ENCODE peak calls at places on chromosomes 16 and 17, in five cellular contexts. C, U, S, Y and O are unnamed samples.

GRCh38 chr17:2150871-2151270 is 96.0 kb downstream of the HIC1 start:
- DNase-seq in C (no peak), U (peak; percentile 76), S (no peak), Y (no peak), O (no peak)

GRCh38 chr17:37571674-37572073 is 37.5 kb downstream of the SYNRG start:
- DNase-seq in C (no peak), U (no peak), S (no peak), Y (no peak), O (no peak)

GRCh38 chr16:31253642-31254045 is 6.1 kb upstream of the ITGAM start:
- DNase-seq in C (no peak), U (peak; percentile 88), S (no peak), Y (no peak), O (no peak)

GRCh38 chr17:59972778-59973177 is 8.2 kb upstream of the RNFT1 start:
- DNase-seq in C (no peak), U (no peak), S (no peak), Y (peak; percentile 3), O (no peak)

GRCh38 chr17:66255112-66255511 is 25.9 kb upstream of the APOH start:
- DNase-seq in C (peak; percentile 47), U (no peak), S (peak; percentile 58), Y (peak; percentile 88), O (no peak)

GRCh38 chr16:29983420-29984136 is 9.9 kb downstream of the TAOK2 start:
- DNase-seq in C (no peak), U (no peak), S (peak; percentile 42), Y (peak; percentile 73), O (no peak)

GRCh38 chr17:68587847-68588246 is 13.3 kb downstream of the FAM20A start:
- DNase-seq in C (no peak), U (no peak), S (no peak), Y (peak; percentile 56), O (no peak)

GRCh38 chr17:18978655-18979054 is 25.9 kb downstream of the FAM83G start:
- DNase-seq in C (no peak), U (no peak), S (no peak), Y (no peak), O (no peak)

GRCh38 chr16:4414187-4414909 is 2.0 kb downstream of the CORO7 start:
- DNase-seq in C (no peak), U (no peak), S (no peak), Y (no peak), O (no peak)

GRCh38 chr16:67531247-67531646 is 2.6 kb downstream of the RIPOR1 start:
- DNase-seq in C (no peak), U (peak; percentile 83), S (peak; percentile 4), Y (no peak), O (no peak)

GRCh38 chr17:47785538-47786123 is 36.0 kb downstream of the OSBPL7 start:
- DNase-seq in C (no peak), U (no peak), S (peak; percentile 80), Y (peak; percentile 38), O (no peak)

GRCh38 chr16:17843905-17844304 is 373.1 kb upstream of the XYLT1 start:
- DNase-seq in C (no peak), U (no peak), S (no peak), Y (no peak), O (no peak)

GRCh38 chr16:83799336-83799735 is 8.4 kb upstream of the HSBP1 start:
- DNase-seq in C (no peak), U (no peak), S (no peak), Y (no peak), O (no peak)

GRCh38 chr17:29177871-29178749 is 2.1 kb downstream of the MYO18A start:
- DNase-seq in C (peak; percentile 27), U (peak; percentile 84), S (peak; percentile 51), Y (no peak), O (no peak)

GRCh38 chr17:35089846-35090193 is 26.3 kb upstream of the RFFL start:
- DNase-seq in C (peak; percentile 18), U (peak; percentile 88), S (peak; percentile 57), Y (peak; percentile 62), O (no peak)

GRCh38 chr17:70608193-70608592 is 438.9 kb downstream of the KCNJ2 start:
- DNase-seq in C (no peak), U (no peak), S (no peak), Y (no peak), O (no peak)

GRCh38 chr16:21257284-21257683 is 20.8 kb downstream of the CRYM start:
- DNase-seq in C (no peak), U (peak; percentile 26), S (no peak), Y (no peak), O (no peak)

GRCh38 chr16:21684199-21684598 is 20.4 kb downstream of the OTOA start:
- DNase-seq in C (no peak), U (no peak), S (peak; percentile 69), Y (peak; percentile 17), O (no peak)

GRCh38 chr17:31697838-31698237 is 161.2 kb downstream of the COPRS start:
- DNase-seq in C (no peak), U (no peak), S (no peak), Y (no peak), O (no peak)

GRCh38 chr16:66603537-66604375 is 748 bp upstream of the CMTM3 start:
- DNase-seq in C (peak; percentile 73), U (peak; percentile 92), S (peak; percentile 78), Y (peak; percentile 64), O (no peak)

GRCh38 chr17:44360144-44360533 is 3.5 kb downstream of the FAM171A2 start:
- DNase-seq in C (no peak), U (no peak), S (no peak), Y (peak; percentile 22), O (no peak)

GRCh38 chr17:30226878-30227277 is 8.6 kb downstream of the SLC6A4 start:
- DNase-seq in C (no peak), U (no peak), S (no peak), Y (no peak), O (no peak)

GRCh38 chr16:53780051-53780450 is 76.1 kb downstream of the FTO start:
- DNase-seq in C (no peak), U (no peak), S (no peak), Y (no peak), O (no peak)

GRCh38 chr17:72404872-72405271 is 284.1 kb downstream of the SOX9 start:
- DNase-seq in C (no peak), U (no peak), S (no peak), Y (peak; percentile 83), O (no peak)

GRCh38 chr17:42221886-42222745 is 27.8 kb upstream of the GHDC start:
- DNase-seq in C (no peak), U (peak; percentile 82), S (peak; percentile 81), Y (peak; percentile 74), O (no peak)

GRCh38 chr16:3058173-3059030 is 7.0 kb upstream of the IL32 start:
- DNase-seq in C (peak; percentile 41), U (no peak), S (peak; percentile 93), Y (peak; percentile 36), O (no peak)

GRCh38 chr16:89909777-89910716 is 8.6 kb upstream of the MC1R start:
- DNase-seq in C (peak; percentile 53), U (peak; percentile 95), S (peak; percentile 98), Y (peak; percentile 93), O (no peak)

GRCh38 chr16:50467943-50468748 is 80.0 kb upstream of the NKD1 start:
- DNase-seq in C (no peak), U (peak; percentile 81), S (peak; percentile 94), Y (peak; percentile 24), O (no peak)

GRCh38 chr16:50467559-50467942 is 80.6 kb upstream of the NKD1 start:
- DNase-seq in C (no peak), U (no peak), S (no peak), Y (no peak), O (no peak)

GRCh38 chr16:50469744-50470301 is 78.4 kb upstream of the NKD1 start:
- DNase-seq in C (no peak), U (peak; percentile 78), S (peak; percentile 55), Y (no peak), O (no peak)

GRCh38 chr16:50469121-50469743 is 79.0 kb upstream of the NKD1 start:
- DNase-seq in C (no peak), U (peak; percentile 66), S (no peak), Y (no peak), O (no peak)

DNA sequence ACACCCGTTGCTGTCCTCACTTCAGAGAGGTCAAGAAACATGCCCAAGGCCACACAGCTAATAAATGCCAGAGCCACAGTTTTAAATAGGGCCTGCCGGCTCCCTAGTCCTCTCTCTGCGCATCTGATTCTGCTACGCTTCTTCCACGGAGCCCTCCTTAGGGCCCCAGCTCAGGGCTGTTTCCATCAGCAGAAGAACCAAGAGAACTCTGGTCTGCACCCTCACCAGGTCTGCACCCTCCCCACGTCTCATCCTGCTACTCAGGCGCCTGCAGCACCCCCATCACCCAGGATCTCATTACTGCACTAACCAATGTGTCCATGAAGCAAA is 79.5 kb upstream of the NKD1 start:
- DNase-seq in C (no peak), U (peak; percentile 81), S (no peak), Y (no peak), O (no peak)
- H3K4me3 ChIP-seq in C (no peak overlapping the region), U (no peak overlapping the region), S (no peak overlapping the region), Y (no peak overlapping the region), O (no peak overlapping the region)

GRCh38 chr17:5817475-5818395 is 233.4 kb upstream of the NLRP1 start:
- DNase-seq in C (no peak), U (no peak), S (no peak), Y (no peak), O (no peak)
- H3K4me3 ChIP-seq in C (no peak overlapping the region), U (no peak overlapping the region), S (no peak overlapping the region), Y (no peak overlapping the region), O (no peak overlapping the region)

DNA sequence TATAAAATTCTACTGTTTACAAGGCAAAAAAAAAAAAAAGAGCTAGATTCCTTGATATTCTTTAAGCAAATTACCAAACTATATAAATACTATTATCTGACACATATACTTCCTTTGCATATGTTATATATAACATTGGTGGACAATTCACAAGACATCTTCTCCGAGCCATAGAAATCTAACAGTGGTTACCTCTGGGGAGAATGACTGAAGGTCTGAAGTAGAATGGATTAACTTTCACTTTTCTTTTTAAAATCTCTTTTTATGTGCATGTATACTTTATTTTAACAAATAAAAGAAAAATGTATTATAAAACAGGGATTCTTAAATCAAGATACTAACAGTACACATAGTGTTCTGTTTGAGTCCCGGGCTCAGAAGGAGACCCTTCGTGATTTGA is 131.0 kb downstream of the MRTFB start:
- DNase-seq in C (no peak), U (no peak), S (no peak), Y (no peak), O (no peak)
- H3K4me3 ChIP-seq in C (no peak overlapping the region), U (no peak overlapping the region), S (no peak overlapping the region), Y (no peak overlapping the region), O (no peak overlapping the region)

DNA sequence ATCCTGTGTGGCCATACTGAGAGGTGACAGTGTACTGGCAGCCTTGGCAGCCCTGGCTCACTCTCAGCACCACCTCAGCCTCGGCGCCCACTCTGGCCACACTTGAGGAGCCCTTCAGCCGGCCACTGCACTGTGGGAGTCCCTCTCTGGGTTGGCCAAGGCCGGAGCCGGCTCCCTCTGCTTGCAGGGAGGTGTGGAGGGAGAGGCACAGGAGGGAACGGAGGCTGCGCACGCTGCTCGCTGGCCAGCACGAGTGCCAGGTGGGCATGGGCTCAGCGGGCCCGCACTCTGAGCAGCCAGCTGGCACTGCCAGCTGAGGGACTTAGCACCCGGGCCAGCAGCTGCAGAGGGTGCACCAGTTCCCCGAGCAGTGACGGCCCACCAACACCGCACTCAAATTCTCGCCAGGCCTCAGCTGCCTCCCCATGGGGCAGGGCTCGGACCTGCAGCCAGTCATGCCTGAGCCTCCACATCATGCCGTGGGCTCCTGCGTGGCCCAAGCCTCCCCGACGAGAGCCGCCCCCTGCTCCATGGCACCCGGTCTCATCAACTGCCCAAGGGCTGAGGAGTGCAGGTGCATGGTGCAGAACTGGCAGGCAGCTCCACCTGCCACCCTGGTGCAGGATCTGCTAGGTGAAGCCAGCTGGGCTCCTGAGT is 184.4 kb upstream of the TOX3 start:
- DNase-seq in C (no peak), U (peak; percentile 85), S (no peak), Y (no peak), O (no peak)
- H3K4me3 ChIP-seq in C (no peak overlapping the region), U (no peak overlapping the region), S (no peak overlapping the region), Y (no peak overlapping the region), O (no peak overlapping the region)